ENCODE peak calls at places on chromosomes 7 and 10, in ten cellular contexts. V, O, A, X, J, U, Y, Q, G and B are unnamed samples.

GRCh38 chr10:70726909-70727495 is 54.7 kb downstream of the ADAMTS14 start:
- DNase-seq in V (no peak), O (no peak), A (no peak), X (no peak), J (no peak), U (no peak), Y (no peak), Q (no peak), G (no peak), B (no peak)

GRCh38 chr7:362416-363096 is 72.6 kb downstream of the FOXL3 start:
- DNase-seq in V (no peak), O (peak; percentile 59), A (no peak), X (peak; percentile 49), J (no peak), U (no peak), Y (no peak), Q (peak; percentile 56), G (peak; percentile 63), B (no peak)

GRCh38 chr7:45884136-45884535 is 4.2 kb upstream of the IGFBP1 start:
- DNase-seq in V (no peak), O (no peak), A (no peak), X (no peak), J (no peak), U (no peak), Y (no peak), Q (no peak), G (no peak), B (peak; percentile 38)

GRCh38 chr10:77500754-77501151 is 136.9 kb downstream of the KCNMA1 start:
- DNase-seq in V (no peak), O (no peak), A (no peak), X (no peak), J (no peak), U (no peak), Y (no peak), Q (no peak), G (no peak), B (no peak)

GRCh38 chr10:77821036-77821435 is 105.5 kb downstream of the DLG5 start:
- DNase-seq in V (no peak), O (no peak), A (no peak), X (no peak), J (no peak), U (no peak), Y (no peak), Q (no peak), G (no peak), B (no peak)

GRCh38 chr7:31335889-31336201 is 4.7 kb downstream of the NEUROD6 start:
- DNase-seq in V (no peak), O (no peak), A (no peak), X (no peak), J (no peak), U (no peak), Y (no peak), Q (no peak), G (no peak), B (no peak)

GRCh38 chr7:17852361-17852760 is 87.9 kb downstream of the SNX13 start:
- DNase-seq in V (no peak), O (no peak), A (no peak), X (no peak), J (no peak), U (no peak), Y (no peak), Q (no peak), G (no peak), B (no peak)

GRCh38 chr7:117085275-117085674 is 132.0 kb downstream of the ST7 start:
- DNase-seq in V (no peak), O (no peak), A (no peak), X (no peak), J (no peak), U (no peak), Y (no peak), Q (no peak), G (no peak), B (no peak)

GRCh38 chr7:111030358-111030735 is 60.6 kb upstream of the LRRN3 start:
- DNase-seq in V (no peak), O (no peak), A (no peak), X (no peak), J (no peak), U (no peak), Y (no peak), Q (no peak), G (no peak), B (no peak)

GRCh38 chr10:1661861-1662260 is 75.5 kb downstream of the ADARB2 start:
- DNase-seq in V (no peak), O (no peak), A (no peak), X (no peak), J (no peak), U (no peak), Y (no peak), Q (no peak), G (no peak), B (peak; percentile 72)

GRCh38 chr10:31099664-31100063 is 68.0 kb upstream of the ZNF438 start:
- DNase-seq in V (no peak), O (no peak), A (no peak), X (no peak), J (no peak), U (peak; percentile 67), Y (no peak), Q (no peak), G (no peak), B (no peak)

GRCh38 chr7:51313276-51314035 is 3.2 kb downstream of the COBL start:
- DNase-seq in V (no peak), O (no peak), A (no peak), X (no peak), J (no peak), U (no peak), Y (no peak), Q (no peak), G (no peak), B (no peak)
- H3K4me3 ChIP-seq in V (peak overlapping the region; percentile 97), O (no peak overlapping the region), A (no peak overlapping the region), X (no peak overlapping the region), J (no peak overlapping the region), U (no peak overlapping the region), Y (no peak overlapping the region), Q (no peak overlapping the region), G (no peak overlapping the region), B (no peak overlapping the region)

DNA sequence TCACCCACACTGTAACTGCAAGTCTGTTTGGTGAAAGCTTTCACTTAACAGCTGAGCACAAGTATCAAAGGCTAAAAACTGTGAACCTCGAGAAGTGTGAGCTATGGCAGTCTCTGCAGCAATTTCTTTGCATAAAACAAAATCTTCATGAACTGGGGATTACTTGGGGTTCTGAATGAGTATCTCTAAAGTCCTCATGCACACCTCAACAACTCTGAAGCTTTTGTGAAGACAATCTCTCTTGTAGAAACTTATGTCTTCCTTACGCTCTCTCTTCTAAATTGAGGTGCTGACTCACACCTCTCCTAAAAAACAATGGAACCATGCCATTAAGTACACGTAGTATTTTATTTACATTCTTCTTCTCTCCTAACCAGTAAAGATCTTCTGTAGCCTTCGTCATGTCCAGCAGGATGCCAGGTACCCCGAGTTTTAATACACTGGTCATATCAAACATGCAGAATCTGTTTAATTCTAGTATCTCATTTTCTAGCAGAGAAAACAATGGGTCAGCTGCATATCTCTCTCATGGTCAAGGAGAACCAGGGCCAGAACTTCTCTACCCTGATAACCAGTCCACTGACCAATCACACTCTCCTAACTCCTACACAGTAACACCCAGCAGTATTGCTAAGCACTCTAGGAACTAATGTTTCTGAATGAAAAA is 76.9 kb downstream of the UBE2H start:
- DNase-seq in V (no peak), O (peak; percentile 66), A (no peak), X (no peak), J (no peak), U (no peak), Y (no peak), Q (no peak), G (no peak), B (no peak)
- H3K36me3 ChIP-seq in V (peaks cover 2% of the 10 kb centered on the region), O (peaks cover 16% of the 10 kb centered on the region), A (peaks cover 5% of the 10 kb centered on the region), X (peaks cover 11% of the 10 kb centered on the region), J (no peaks in the 10 kb centered on the region), U (no peaks in the 10 kb centered on the region), Y (peaks cover 3% of the 10 kb centered on the region), Q (peaks cover 39% of the 10 kb centered on the region), G (peaks cover 24% of the 10 kb centered on the region), B (peaks cover 9% of the 10 kb centered on the region)

GRCh38 chr10:124741281-124741921 is 2.8 kb downstream of the FAM53B start:
- DNase-seq in V (peak; percentile 80), O (peak; percentile 85), A (peak; percentile 79), X (peak; percentile 80), J (peak; percentile 91), U (peak; percentile 95), Y (peak; percentile 92), Q (peak; percentile 89), G (peak; percentile 92), B (peak; percentile 95)
- H3K4me3 ChIP-seq in V (no peak overlapping the region), O (no peak overlapping the region), A (no peak overlapping the region), X (peak overlapping the region; percentile 79), J (no peak overlapping the region), U (peak overlapping the region; percentile 65), Y (peak overlapping the region; percentile 17), Q (peak overlapping the region; percentile 84), G (peak overlapping the region; percentile 82), B (peak overlapping the region; percentile 93)

DNA sequence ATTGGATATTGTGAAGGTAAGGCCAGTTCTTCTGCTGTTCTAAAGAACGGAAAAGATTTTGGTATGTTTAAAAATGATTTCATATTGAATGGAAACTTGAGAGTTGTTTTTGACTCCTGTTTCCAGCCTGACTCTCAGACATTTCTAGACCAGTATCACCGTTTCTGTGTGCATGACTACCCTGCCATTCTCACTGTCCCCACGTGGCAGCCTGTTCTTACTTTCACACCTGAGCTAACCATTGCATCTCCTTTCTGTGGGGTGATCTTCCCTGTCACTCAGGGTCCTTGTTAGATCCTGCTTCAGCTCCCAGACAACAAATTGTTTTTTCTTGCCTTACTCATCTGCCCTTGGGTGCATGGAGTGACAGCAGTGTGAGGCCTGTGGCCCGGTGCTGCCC is 38.9 kb downstream of the GLRX3 start:
- DNase-seq in V (no peak), O (no peak), A (no peak), X (no peak), J (no peak), U (no peak), Y (no peak), Q (no peak), G (no peak), B (no peak)
- H3K36me3 ChIP-seq in V (peaks cover 28% of the 10 kb centered on the region), O (peaks cover 19% of the 10 kb centered on the region), A (peaks cover 12% of the 10 kb centered on the region), X (peaks cover 7% of the 10 kb centered on the region), J (peaks cover 9% of the 10 kb centered on the region), U (no peaks in the 10 kb centered on the region), Y (peaks cover 1% of the 10 kb centered on the region), Q (peaks cover 37% of the 10 kb centered on the region), G (peaks cover 49% of the 10 kb centered on the region), B (peaks cover 34% of the 10 kb centered on the region)